ENCODE peak calls at places on chromosomes 11 and 22, in four cellular contexts. B, O, Z and N are unnamed samples.

GRCh38 chr22:37804886-37805857 is 2.6 kb upstream of the GCAT start:
- DNase-seq in B (peak), O (peak), Z (peak), N (no peak)

GRCh38 chr11:63845305-63845704 is 6.4 kb downstream of the MARK2 start:
- DNase-seq in B (no peak), O (peak), Z (no peak), N (no peak)

GRCh38 chr22:45341503-45341902 is 31.8 kb downstream of the FAM118A start:
- DNase-seq in B (no peak), O (no peak), Z (peak), N (no peak)

GRCh38 chr11:109037856-109038780 is 373.2 kb downstream of the DDX10 start:
- DNase-seq in B (no peak), O (peak), Z (no peak), N (no peak)

GRCh38 chr11:43643898-43644625 is 36.5 kb upstream of the HSD17B12 start:
- DNase-seq in B (peak), O (peak), Z (peak), N (peak)

GRCh38 chr11:104836711-104837110 is 61.5 kb downstream of the CASP12 start:
- DNase-seq in B (no peak), O (no peak), Z (no peak), N (no peak)

GRCh38 chr22:29334696-29335344 is 19.3 kb upstream of the RASL10A start:
- DNase-seq in B (no peak), O (no peak), Z (no peak), N (no peak)

GRCh38 chr11:64519541-64519940 is 71.5 kb upstream of the SLC22A12 start:
- DNase-seq in B (no peak), O (no peak), Z (no peak), N (no peak)

GRCh38 chr11:95092549-95093324 is 3.1 kb downstream of the ENDOD1 start:
- DNase-seq in B (no peak), O (peak), Z (peak), N (no peak)

GRCh38 chr11:64123102-64123434 is 42.8 kb downstream of the MACROD1 start:
- DNase-seq in B (peak), O (no peak), Z (no peak), N (no peak)

GRCh38 chr22:29139965-29140782 is 65.5 kb upstream of the EMID1 start:
- DNase-seq in B (no peak), O (no peak), Z (no peak), N (no peak)

GRCh38 chr11:96014234-96014633 is 90.3 kb upstream of the MTMR2 start:
- DNase-seq in B (no peak), O (peak), Z (peak), N (no peak)

GRCh38 chr22:28647216-28647615 is 32.4 kb downstream of the TTC28 start:
- DNase-seq in B (no peak), O (no peak), Z (no peak), N (no peak)

GRCh38 chr11:19344661-19345518 is 104.1 kb upstream of the E2F8 start:
- DNase-seq in B (peak), O (no peak), Z (peak), N (no peak)

GRCh38 chr11:113674397-113674685 is 31.8 kb downstream of the TMPRSS5 start:
- DNase-seq in B (no peak), O (no peak), Z (no peak), N (no peak)

GRCh38 chr22:17938484-17938924 is 85.9 kb downstream of the MICAL3 start:
- DNase-seq in B (no peak), O (no peak), Z (no peak), N (no peak)

GRCh38 chr11:45670386-45671135 is 5.1 kb upstream of the CHST1 start:
- DNase-seq in B (no peak), O (no peak), Z (no peak), N (no peak)

GRCh38 chr11:92461478-92461877 is 236.9 kb downstream of the FAT3 start:
- DNase-seq in B (no peak), O (no peak), Z (no peak), N (no peak)

GRCh38 chr11:118917488-118918127 is 8.1 kb downstream of the BCL9L start:
- DNase-seq in B (no peak), O (peak), Z (no peak), N (no peak)

GRCh38 chr22:30279389-30279788 is 9.9 kb downstream of the CASTOR1 start:
- DNase-seq in B (peak), O (no peak), Z (no peak), N (no peak)

GRCh38 chr11:34840736-34841386 is 75.3 kb downstream of the APIP start:
- DNase-seq in B (no peak), O (no peak), Z (peak), N (peak)

GRCh38 chr11:48184452-48184851 is 32.2 kb upstream of the OR4B1 start:
- DNase-seq in B (no peak), O (no peak), Z (no peak), N (no peak)

GRCh38 chr11:10351768-10352641 is 47.1 kb downstream of the ADM start:
- DNase-seq in B (peak), O (peak), Z (no peak), N (no peak)

GRCh38 chr11:12066799-12067508 is 43.4 kb upstream of the MICAL2 start:
- DNase-seq in B (no peak), O (no peak), Z (no peak), N (no peak)

GRCh38 chr11:91407842-91408241 is 816.8 kb upstream of the FAT3 start:
- DNase-seq in B (no peak), O (no peak), Z (no peak), N (no peak)

GRCh38 chr11:67269401-67270255 is 3.4 kb downstream of the GRK2 start:
- DNase-seq in B (peak), O (no peak), Z (no peak), N (no peak)

GRCh38 chr11:10208045-10208674 is 85.9 kb downstream of the SBF2 start:
- DNase-seq in B (no peak), O (no peak), Z (peak), N (peak)

GRCh38 chr11:15146271-15147003 is 31.7 kb downstream of the INSC start:
- DNase-seq in B (no peak), O (peak), Z (no peak), N (no peak)

GRCh38 chr11:63999349-64000025 is 13.2 kb downstream of the OTUB1 start:
- DNase-seq in B (peak), O (peak), Z (peak), N (no peak)

GRCh38 chr11:45208135-45208534 is 61.7 kb downstream of the PRDM11 start:
- DNase-seq in B (no peak), O (no peak), Z (no peak), N (no peak)

GRCh38 chr11:120065876-120066275 is 72.0 kb downstream of the TRIM29 start:
- DNase-seq in B (no peak), O (no peak), Z (no peak), N (no peak)

GRCh38 chr11:128544625-128545024 is 42.7 kb downstream of the ETS1 start:
- DNase-seq in B (no peak), O (no peak), Z (no peak), N (no peak)

GRCh38 chr11:15933896-15934625 is 422.3 kb downstream of the SOX6 start:
- DNase-seq in B (no peak), O (no peak), Z (no peak), N (no peak)

GRCh38 chr11:47466701-47467250 is 17.8 kb upstream of the RAPSN start:
- DNase-seq in B (peak), O (peak), Z (no peak), N (no peak)

GRCh38 chr11:57500926-57501325 is 14.6 kb downstream of the SLC43A1 start:
- DNase-seq in B (no peak), O (no peak), Z (no peak), N (no peak)

GRCh38 chr11:57498540-57498939 is 17.0 kb downstream of the SLC43A1 start:
- DNase-seq in B (no peak), O (no peak), Z (no peak), N (no peak)

GRCh38 chr11:57499983-57500461 is 15.5 kb downstream of the SLC43A1 start:
- DNase-seq in B (no peak), O (no peak), Z (no peak), N (no peak)

GRCh38 chr11:57500526-57500925 is 15.0 kb downstream of the SLC43A1 start:
- DNase-seq in B (no peak), O (no peak), Z (no peak), N (no peak)

DNA sequence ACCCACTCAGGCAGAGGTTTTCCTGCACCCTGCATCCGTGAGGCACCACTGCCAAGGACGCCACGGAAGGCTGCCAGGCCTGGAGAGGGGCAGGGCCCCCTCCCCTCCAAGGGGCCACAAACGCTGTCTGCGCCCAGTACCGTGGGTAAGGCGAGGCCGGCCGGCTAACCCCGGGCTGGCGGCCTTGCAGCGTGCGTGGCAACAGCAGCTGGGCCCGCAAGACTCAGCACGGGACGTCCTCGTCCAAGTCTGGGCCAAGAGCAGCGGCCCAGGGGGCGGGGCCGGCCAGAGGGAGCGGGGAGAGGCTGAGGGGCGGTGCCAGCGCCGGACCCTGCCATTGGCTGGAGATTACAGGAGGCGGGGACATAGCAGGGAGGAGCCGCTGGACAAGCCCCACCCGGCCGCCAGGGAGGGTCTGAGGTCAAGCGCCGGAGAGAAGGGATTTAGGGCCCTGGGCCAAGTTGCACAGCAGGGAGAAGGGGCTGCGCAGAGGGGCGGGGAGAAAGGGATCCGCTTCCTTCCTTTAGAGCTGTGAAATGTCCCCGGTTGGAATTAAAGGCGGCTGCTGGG is 16.0 kb downstream of the SLC43A1 start:
- DNase-seq in B (peak), O (peak), Z (peak), N (no peak)
- TF ChIP-seq CTCF in B (no peak), O (peak), Z (no peak), N (no peak)

DNA sequence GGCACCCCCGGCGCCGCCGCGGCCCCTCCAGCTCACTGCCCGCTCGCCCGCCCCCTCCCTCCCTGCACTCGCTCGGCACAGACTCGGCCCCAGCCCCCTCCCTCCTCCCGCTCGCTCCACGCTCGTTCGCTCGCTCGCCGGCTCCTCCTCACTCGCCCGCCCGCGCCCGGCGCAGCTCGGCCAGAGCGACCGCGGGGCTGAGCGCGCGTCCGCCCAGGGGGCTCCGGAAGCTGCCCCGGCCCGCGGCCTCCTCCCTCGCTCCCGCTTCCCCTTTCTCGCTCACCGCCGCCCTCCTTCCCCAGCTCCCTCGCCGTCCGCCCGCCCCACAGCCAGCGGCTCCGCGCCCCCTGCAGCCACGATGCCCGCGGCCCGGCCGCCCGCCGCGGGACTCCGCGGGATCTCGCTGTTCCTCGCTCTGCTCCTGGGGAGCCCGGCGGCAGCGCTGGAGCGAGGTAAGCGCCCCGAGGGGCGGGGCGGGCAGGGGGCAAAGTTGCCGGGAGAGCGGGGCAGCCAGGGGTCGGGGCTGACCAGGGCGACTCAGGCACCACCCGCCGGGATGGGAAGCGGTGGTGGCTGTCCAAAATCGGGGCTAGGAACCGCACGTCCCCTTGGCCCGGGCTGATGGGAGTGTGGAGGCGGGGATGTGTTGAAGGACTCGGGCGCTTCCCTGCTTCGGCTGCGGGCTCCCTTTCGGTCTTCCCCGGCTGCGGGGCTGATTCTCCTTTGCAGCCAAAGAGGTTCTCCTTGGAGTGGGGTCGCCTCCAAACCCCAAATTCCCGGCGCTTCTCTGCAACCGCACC is at the start of gene SEZ6L:
- DNase-seq in B (peak), O (no peak), Z (peak), N (no peak)
- H3K4me3 ChIP-seq in B (peak), O (no peak), Z (no peak), N (no peak)

DNA sequence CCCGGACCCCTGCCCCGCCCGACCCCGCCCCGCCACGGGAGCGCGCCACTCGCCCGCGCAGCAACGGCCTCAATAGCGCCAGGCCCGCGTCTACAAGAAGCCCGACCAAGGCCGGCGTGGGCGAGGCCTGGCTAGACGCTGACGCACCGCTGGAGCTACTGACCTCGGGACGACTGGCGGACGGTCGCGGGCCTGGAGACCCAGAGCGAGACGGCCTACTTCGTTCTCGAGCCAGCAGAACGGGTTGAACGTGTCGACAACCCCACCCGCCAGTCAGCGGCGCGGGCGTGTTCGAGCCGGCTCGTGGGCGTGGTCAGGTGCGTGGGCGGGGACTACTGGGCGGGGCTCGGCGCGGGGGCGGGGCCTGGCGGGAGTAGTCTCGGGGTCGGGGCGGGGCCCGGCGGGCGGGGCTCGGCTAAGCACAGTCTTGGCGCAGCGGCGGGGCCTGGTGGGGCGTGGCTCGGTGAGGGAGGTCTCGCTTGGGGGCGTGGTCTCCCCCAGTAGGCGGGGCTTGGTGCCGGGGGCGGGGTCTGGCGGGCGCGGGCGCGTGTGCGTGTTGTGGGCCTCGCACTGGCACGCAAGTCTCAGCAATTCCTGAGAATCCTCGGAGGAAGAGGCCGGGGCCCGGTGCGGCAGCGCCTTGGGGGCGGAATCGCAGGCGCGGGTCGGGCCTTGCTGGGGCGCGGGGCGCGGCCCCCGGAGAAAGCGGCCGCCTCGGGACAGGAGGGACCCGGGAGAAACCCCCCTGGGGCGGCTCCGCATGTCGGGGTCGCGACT is at the start of gene RNH1:
- DNase-seq in B (peak), O (peak), Z (peak), N (peak)
- TF ChIP-seq CTCF in B (no peak), O (no peak), Z (no peak), N (no peak)

DNA sequence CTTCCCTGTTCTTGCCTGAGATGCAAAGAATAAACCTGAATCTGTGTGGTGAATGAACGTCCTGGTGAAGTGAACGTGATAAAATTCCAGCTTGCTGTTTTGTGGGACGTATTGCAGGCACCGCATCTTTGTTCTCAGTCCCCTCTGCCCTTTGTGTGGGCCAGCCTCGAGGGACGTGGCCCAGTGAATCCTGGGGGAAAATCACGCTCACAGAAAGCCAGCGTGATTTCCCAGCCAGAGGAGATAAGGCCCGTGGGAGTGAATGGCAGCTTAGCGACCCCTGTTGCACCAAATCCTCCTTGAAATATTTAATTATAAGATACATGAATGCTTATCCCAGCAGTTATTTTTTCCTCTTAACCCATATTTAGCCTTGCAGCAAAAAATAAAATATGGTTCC is 129.1 kb downstream of the COMMD9 start:
- DNase-seq in B (peak), O (no peak), Z (no peak), N (no peak)
- H3K4me3 ChIP-seq in B (no peak), O (no peak), Z (no peak), N (no peak)

GRCh38 chr11:112023104-112023503 is 2.1 kb upstream of the DLAT start:
- DNase-seq in B (no peak), O (no peak), Z (no peak), N (no peak)
- TF ChIP-seq CTCF in B (no peak), O (no peak), Z (no peak), N (no peak)

GRCh38 chr11:65613091-65613928 is 711 bp downstream of the MAP3K11 start:
- DNase-seq in B (no peak), O (no peak), Z (no peak), N (no peak)

GRCh38 chr11:65612691-65613090 is 1.3 kb downstream of the MAP3K11 start:
- DNase-seq in B (no peak), O (no peak), Z (no peak), N (no peak)

GRCh38 chr11:65609711-65610110 is 4.3 kb downstream of the MAP3K11 start:
- DNase-seq in B (no peak), O (no peak), Z (no peak), N (no peak)

GRCh38 chr11:65611028-65611757 is 2.8 kb downstream of the MAP3K11 start:
- DNase-seq in B (peak), O (no peak), Z (no peak), N (no peak)

GRCh38 chr11:65611758-65612603 is 2.0 kb downstream of the MAP3K11 start:
- DNase-seq in B (no peak), O (peak), Z (no peak), N (no peak)
- H3K4me3 ChIP-seq in B (peak), O (peak), Z (peak), N (peak)

GRCh38 chr11:27211370-27212127 is 151.5 kb downstream of the CCDC34 start:
- DNase-seq in B (no peak), O (no peak), Z (no peak), N (no peak)
- TF ChIP-seq CTCF in B (peak), O (peak), Z (peak), N (peak)

GRCh38 chr11:62724171-62724570 is 3.1 kb downstream of the HNRNPUL2 start:
- DNase-seq in B (no peak), O (no peak), Z (no peak), N (no peak)
- H3K4me3 ChIP-seq in B (no peak), O (peak), Z (peak), N (peak)

GRCh38 chr22:25420471-25420924 is 144.0 kb upstream of the GRK3 start:
- DNase-seq in B (no peak), O (no peak), Z (no peak), N (no peak)

GRCh38 chr22:25419247-25420113 is 145.0 kb upstream of the GRK3 start:
- DNase-seq in B (no peak), O (peak), Z (peak), N (no peak)

GRCh38 chr22:25417792-25418191 is 146.7 kb upstream of the GRK3 start:
- DNase-seq in B (no peak), O (no peak), Z (no peak), N (no peak)

DNA sequence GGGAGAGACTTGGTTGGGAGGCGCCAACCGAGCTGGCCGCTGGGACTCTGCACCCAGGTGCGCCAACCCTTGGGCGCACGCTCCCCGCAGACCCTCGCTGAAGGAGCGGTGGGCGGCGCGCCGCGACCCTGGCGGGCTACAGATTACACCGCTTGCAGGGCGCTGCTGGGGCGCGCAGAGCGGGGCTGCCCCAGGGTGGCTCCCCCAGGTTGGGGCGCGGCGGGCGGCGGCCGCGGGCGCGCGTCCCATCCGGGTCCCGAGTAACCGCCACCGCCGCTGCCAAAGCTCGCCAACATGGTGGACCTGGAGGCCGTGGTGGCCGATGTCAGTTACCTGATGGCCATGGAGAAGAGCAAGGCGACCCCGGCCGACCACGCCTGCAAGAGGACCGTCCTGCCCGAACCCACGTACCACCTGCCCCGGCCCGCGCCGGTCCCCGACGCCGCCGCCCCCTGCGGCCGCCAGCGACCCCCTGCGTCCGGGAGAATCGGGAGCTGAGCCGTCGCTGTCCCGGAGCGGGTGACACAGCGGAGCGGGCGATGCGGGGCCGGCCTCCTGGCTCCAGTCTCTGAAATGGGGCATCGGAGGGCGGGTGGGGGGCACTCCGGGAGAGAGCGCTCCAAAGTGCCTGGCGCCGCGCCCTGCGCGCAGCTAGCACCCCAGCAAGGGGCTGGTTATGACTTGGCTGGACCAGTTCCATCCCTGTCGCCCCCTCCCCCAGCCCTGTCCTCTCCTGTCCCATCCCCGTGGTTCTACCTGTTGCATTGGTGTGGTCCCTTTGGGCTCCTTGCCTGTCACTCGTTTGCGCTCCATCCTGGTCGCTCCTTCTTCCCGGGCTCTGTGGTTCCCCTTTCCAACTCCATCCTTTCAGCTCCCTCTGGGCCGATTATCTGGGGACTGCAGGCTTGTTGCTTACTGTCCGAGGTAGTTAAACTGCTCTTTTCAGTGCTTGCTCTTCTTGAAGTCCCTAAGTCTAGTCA is 143.3 kb upstream of the GRK3 start:
- DNase-seq in B (no peak), O (no peak), Z (no peak), N (no peak)
- TF ChIP-seq CTCF in B (peak), O (peak), Z (no peak), N (no peak)